ENCODE peak calls at places on chromosome 19, in four cellular contexts. C, T, P and J are unnamed samples.

GRCh38 chr19:57709616-57710015 is 612 bp upstream of the ZNF154 start:
- DNase-seq in C (no peak), P (no peak), T (peak; percentile 28), J (peak; percentile 31)

GRCh38 chr19:1942078-1942933 is 1.3 kb downstream of the CSNK1G2 start:
- DNase-seq in P (no peak), T (peak; percentile 93), C (peak; percentile 67), J (peak; percentile 90)

GRCh38 chr19:17125728-17126677 is 50.4 kb downstream of the MYO9B start:
- DNase-seq in P (no peak), C (peak; percentile 25), T (no peak), J (no peak)

GRCh38 chr19:651114-651818 is 11.6 kb downstream of the FGF22 start:
- DNase-seq in T (no peak), C (no peak), P (no peak), J (no peak)

GRCh38 chr19:37986048-37986750 is 79.2 kb downstream of the SIPA1L3 start:
- DNase-seq in T (no peak), P (no peak), C (no peak), J (no peak)

GRCh38 chr19:18300930-18301717 is 19.7 kb upstream of the JUND start:
- DNase-seq in P (no peak), T (no peak), C (peak; percentile 62), J (no peak)

GRCh38 chr19:45235485-45235884 is 9.7 kb downstream of the EXOC3L2 start:
- DNase-seq in T (no peak), C (no peak), P (no peak), J (no peak)

GRCh38 chr19:51422053-51422448 is 4.6 kb upstream of the SIGLEC10 start:
- DNase-seq in C (peak; percentile 59), T (peak; percentile 85), P (peak; percentile 69), J (peak; percentile 90)

GRCh38 chr19:6273701-6274601 is 5.8 kb downstream of the MLLT1 start:
- DNase-seq in P (no peak), C (peak; percentile 88), T (no peak), J (no peak)

GRCh38 chr19:51096473-51097165 is 11.6 kb downstream of the CTU1 start:
- DNase-seq in P (no peak), T (peak; percentile 19), C (no peak), J (no peak)

GRCh38 chr19:8204961-8205360 is 4.2 kb upstream of the CERS4 start:
- DNase-seq in C (no peak), P (no peak), T (no peak), J (peak; percentile 67)

GRCh38 chr19:10478903-10479384 is 24.2 kb downstream of the KEAP1 start:
- DNase-seq in T (peak; percentile 96), P (peak; percentile 80), C (peak; percentile 82), J (peak; percentile 97)

GRCh38 chr19:31705656-31706055 is 356.4 kb upstream of the TSHZ3 start:
- DNase-seq in P (no peak), T (no peak), C (no peak), J (no peak)

GRCh38 chr19:8332976-8333770 is 9.9 kb downstream of the KANK3 start:
- DNase-seq in P (no peak), T (no peak), C (no peak), J (peak; percentile 56)

GRCh38 chr19:7953060-7953459 is 9.6 kb upstream of the TIMM44 start:
- DNase-seq in T (peak; percentile 31), C (peak; percentile 21), P (no peak), J (no peak)

GRCh38 chr19:23817519-23817918 is 58.8 kb upstream of the ZNF681 start:
- DNase-seq in T (peak; percentile 77), C (peak; percentile 4), P (no peak), J (peak; percentile 41)

GRCh38 chr19:47111682-47112165 is 1.9 kb downstream of the ZC3H4 start:
- DNase-seq in T (no peak), P (no peak), C (no peak), J (no peak)
- H4K5ac ChIP-seq in T (peak overlapping the region; percentile 88), P (peak overlapping the region; percentile 78), C (peak overlapping the region; percentile 93), J (peak overlapping the region; percentile 98)

GRCh38 chr19:55373993-55374757 is 2.5 kb upstream of the TMEM190 start:
- DNase-seq in C (peak; percentile 74), P (no peak), T (peak; percentile 68), J (no peak)
- H4K5ac ChIP-seq in C (peak overlapping the region; percentile 98), P (no peak overlapping the region), T (no peak overlapping the region), J (no peak overlapping the region)

GRCh38 chr19:13195678-13196077 is 45.5 kb downstream of the IER2 start:
- DNase-seq in T (peak; percentile 85), C (no peak), P (peak; percentile 47), J (peak; percentile 90)

GRCh38 chr19:13189600-13189999 is 39.4 kb downstream of the IER2 start:
- DNase-seq in T (peak; percentile 42), P (no peak), C (no peak), J (no peak)

GRCh38 chr19:13187419-13187818 is 37.2 kb downstream of the IER2 start:
- DNase-seq in C (no peak), T (no peak), P (no peak), J (no peak)

DNA sequence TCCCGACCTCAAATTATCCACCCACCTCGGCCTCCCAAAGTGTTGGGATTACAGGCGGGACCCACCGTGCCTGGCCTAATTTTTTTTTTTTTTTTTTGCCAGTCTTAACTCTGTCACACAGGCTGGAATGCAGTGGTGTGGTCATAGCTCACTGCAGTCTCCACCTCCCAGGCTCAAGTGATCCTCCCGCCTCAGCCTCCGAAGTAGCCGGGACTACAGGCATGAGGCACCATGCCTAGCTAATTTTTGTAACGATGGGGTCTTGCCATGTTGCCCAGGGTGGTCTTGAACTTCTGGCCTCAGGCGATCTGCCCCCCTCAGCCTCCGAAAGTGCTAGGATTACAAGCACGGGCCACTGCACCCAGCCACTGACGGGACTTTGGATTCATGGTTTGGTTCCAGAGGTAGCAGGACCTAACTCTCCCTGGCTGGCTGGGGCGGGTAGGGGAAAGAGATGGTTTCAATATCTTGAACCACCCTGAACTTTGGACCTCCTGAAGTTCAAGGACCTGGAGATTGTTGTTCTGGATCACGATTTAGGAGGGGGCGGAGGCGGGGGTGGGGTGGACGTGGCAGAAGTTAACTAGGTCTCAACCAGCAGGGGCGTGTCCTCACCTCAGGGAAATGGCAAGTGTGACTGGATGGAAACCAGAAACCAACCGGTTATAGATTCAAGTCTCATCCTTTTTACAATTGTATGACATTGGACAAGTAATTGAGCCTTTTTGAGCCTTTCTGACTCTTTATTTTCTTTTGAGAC is 40.8 kb downstream of the IER2 start:
- DNase-seq in P (no peak), T (peak; percentile 19), C (no peak), J (no peak)
- H4K5ac ChIP-seq in P (no peak overlapping the region), T (no peak overlapping the region), C (no peak overlapping the region), J (no peak overlapping the region)

GRCh38 chr19:12610540-12611360 is at the start of the genes ZNF490 and ZNF791:
- DNase-seq in P (peak; percentile 85), T (peak; percentile 98), C (peak; percentile 97), J (peak; percentile 97)
- H4K5ac ChIP-seq in P (peak within 1 kb of the TSS; percentile 7), T (peak within 1 kb of the TSS; percentile 59), C (peak within 1 kb of the TSS; percentile 89), J (no peak within 1 kb of the TSS)

GRCh38 chr19:15421726-15422260 is 3.0 kb upstream of the AKAP8L start:
- DNase-seq in C (no peak), P (no peak), T (no peak), J (no peak)
- H4K5ac ChIP-seq in C (no peak overlapping the region), P (no peak overlapping the region), T (no peak overlapping the region), J (no peak overlapping the region)

GRCh38 chr19:29495971-29496441 is 29.8 kb upstream of the VSTM2B start:
- DNase-seq in T (no peak), C (no peak), P (no peak), J (peak; percentile 13)
- H4K5ac ChIP-seq in T (no peak overlapping the region), C (no peak overlapping the region), P (no peak overlapping the region), J (no peak overlapping the region)